ENCODE peak calls at places on chromosomes 12 and 14, in five cellular contexts. N is WERI-Rb-1; M is CD8-positive, alpha-beta T cell; E is endodermal cell; Z is stomach. P is an unnamed sample.

GRCh38 chr12:121214855-121215745 is 5.2 kb downstream of the P2RX4 start:
- DNase-seq in M (no peak), N (no peak), Z (peak; percentile 59), E (no peak), P (peak; percentile 28)

GRCh38 chr12:1797011-1797901 is 23.1 kb upstream of the LRTM2 start:
- DNase-seq in Z (peak; percentile 63), N (no peak), E (peak; percentile 68), M (no peak), P (peak; percentile 95)

GRCh38 chr14:52044791-52045522 is 23.9 kb downstream of the NID2 start:
- DNase-seq in Z (no peak), E (no peak), N (no peak), M (no peak), P (no peak)

GRCh38 chr14:32250681-32251080 is 47.6 kb upstream of the RNU6-8 start:
- DNase-seq in M (no peak), N (no peak), E (no peak), Z (no peak), P (no peak)

GRCh38 chr14:40354754-40355153 is 922.5 kb upstream of the FBXO33 start:
- DNase-seq in N (no peak), M (no peak), E (no peak), Z (no peak), P (no peak)

GRCh38 chr12:132506730-132507538 is 17.0 kb downstream of the FBRSL1 start:
- DNase-seq in Z (peak; percentile 76), M (peak; percentile 21), N (peak; percentile 96), E (peak; percentile 79), P (peak; percentile 93)

GRCh38 chr12:31326689-31327659 is 1.0 kb upstream of the SINHCAF start:
- DNase-seq in E (peak; percentile 50), Z (no peak), N (no peak), M (no peak), P (no peak)

GRCh38 chr12:102642199-102642598 is 161.8 kb upstream of the IGF1 start:
- DNase-seq in N (no peak), Z (no peak), E (no peak), M (no peak), P (no peak)

GRCh38 chr12:11016937-11017336 is 5.5 kb downstream of the TAS2R19 start:
- DNase-seq in E (no peak), N (no peak), M (no peak), Z (no peak), P (no peak)

GRCh38 chr14:59342108-59342507 is 123.1 kb downstream of the GPR135 start:
- DNase-seq in Z (no peak), M (no peak), N (no peak), E (no peak), P (no peak)

GRCh38 chr14:61470261-61470953 is 149.0 kb downstream of the PRKCH start:
- DNase-seq in M (no peak), E (peak; percentile 60), N (no peak), Z (no peak), P (no peak)

GRCh38 chr14:89445252-89445973 is 28.4 kb upstream of the FOXN3 start:
- DNase-seq in E (no peak), M (no peak), N (no peak), Z (no peak), P (no peak)

GRCh38 chr12:90167501-90167900 is 458.9 kb upstream of the ATP2B1 start:
- DNase-seq in E (no peak), N (no peak), M (no peak), Z (no peak), P (no peak)

GRCh38 chr14:61894452-61895077 is 132.3 kb downstream of the SNAPC1 start:
- DNase-seq in M (no peak), N (peak; percentile 74), Z (peak; percentile 65), E (peak; percentile 85), P (peak; percentile 81)

GRCh38 chr14:85471744-85472143 is 58.2 kb upstream of the FLRT2 start:
- DNase-seq in N (no peak), E (peak; percentile 43), Z (no peak), M (no peak), P (no peak)

GRCh38 chr14:101473045-101473729 is 88.1 kb upstream of the DIO3 start:
- DNase-seq in E (peak; percentile 32), M (no peak), Z (peak; percentile 22), N (no peak), P (peak; percentile 44)

GRCh38 chr12:72388322-72388721 is 116.2 kb downstream of the TRHDE start:
- DNase-seq in E (no peak), Z (no peak), N (no peak), M (no peak), P (no peak)

GRCh38 chr12:113537041-113537750 is 65.5 kb upstream of the LHX5 start:
- DNase-seq in M (no peak), E (no peak), N (no peak), Z (no peak), P (no peak)

GRCh38 chr14:61564623-61565091 is 130.7 kb upstream of the HIF1A start:
- DNase-seq in N (no peak), M (no peak), Z (no peak), E (no peak), P (no peak)

GRCh38 chr12:78431931-78432330 is 432.6 kb upstream of the SYT1 start:
- DNase-seq in M (no peak), E (no peak), Z (no peak), N (no peak), P (no peak)

GRCh38 chr14:93891756-93892504 is 35.2 kb upstream of the FAM181A start:
- DNase-seq in Z (no peak), E (peak; percentile 61), N (no peak), M (no peak), P (no peak)

GRCh38 chr12:4030938-4031702 is 157.9 kb upstream of the PARP11 start:
- DNase-seq in N (peak; percentile 64), M (peak; percentile 48), Z (peak; percentile 86), E (peak; percentile 99), P (peak; percentile 92)

GRCh38 chr12:40226652-40227051 is 1.9 kb downstream of the LRRK2 start:
- DNase-seq in M (no peak), Z (no peak), E (no peak), N (no peak), P (no peak)

GRCh38 chr12:114669501-114670256 is 14.3 kb downstream of the TBX3 start:
- DNase-seq in E (peak; percentile 75), N (no peak), Z (no peak), M (no peak), P (no peak)

GRCh38 chr12:47080725-47081502 is 1.2 kb upstream of the AMIGO2 start:
- DNase-seq in M (no peak), E (peak; percentile 72), N (no peak), Z (peak; percentile 50), P (peak; percentile 93)

GRCh38 chr12:62813031-62813829 is 121.7 kb downstream of the PPM1H start:
- DNase-seq in Z (peak; percentile 61), N (no peak), E (peak; percentile 86), M (no peak), P (peak; percentile 82)

GRCh38 chr12:131511391-131511802 is 199.5 kb upstream of the SFSWAP start:
- DNase-seq in M (no peak), N (no peak), E (peak; percentile 69), Z (no peak), P (no peak)

GRCh38 chr14:104086661-104087461 is 1.4 kb downstream of the ASPG start:
- DNase-seq in M (no peak), Z (peak; percentile 30), E (peak; percentile 52), N (no peak), P (no peak)

GRCh38 chr14:90087433-90087832 is 25.6 kb downstream of the KCNK13 start:
- DNase-seq in N (no peak), M (no peak), E (no peak), Z (no peak), P (no peak)

GRCh38 chr14:67513631-67514108 is 19.4 kb upstream of the PLEKHH1 start:
- DNase-seq in Z (no peak), E (no peak), M (no peak), N (no peak), P (no peak)

GRCh38 chr14:74596747-74597456 is 15.1 kb downstream of the LTBP2 start:
- DNase-seq in Z (no peak), N (no peak), M (no peak), E (no peak), P (no peak)

GRCh38 chr14:91946313-91947195 is 940 bp downstream of the FBLN5 start:
- DNase-seq in M (no peak), E (no peak), N (no peak), Z (no peak), P (no peak)

GRCh38 chr14:91940209-91940608 is 7.3 kb downstream of the FBLN5 start:
- DNase-seq in N (no peak), M (no peak), E (no peak), Z (no peak), P (no peak)

GRCh38 chr14:91942946-91943345 is 4.5 kb downstream of the FBLN5 start:
- DNase-seq in N (no peak), Z (no peak), E (no peak), M (no peak), P (no peak)

GRCh38 chr14:91945776-91946305 is 1.7 kb downstream of the FBLN5 start:
- DNase-seq in N (no peak), M (no peak), E (no peak), Z (no peak), P (no peak)

GRCh38 chr14:91942128-91942527 is 5.4 kb downstream of the FBLN5 start:
- DNase-seq in M (no peak), N (no peak), E (no peak), Z (no peak), P (no peak)
- H3K27ac ChIP-seq in M (no peak overlapping the region), N (no peak overlapping the region), E (no peak overlapping the region), Z (no peak overlapping the region), P (no peak overlapping the region)

GRCh38 chr12:54217774-54218221 is 29.0 kb upstream of the SMUG1 start:
- DNase-seq in M (no peak), E (peak; percentile 94), Z (peak; percentile 32), N (no peak), P (peak; percentile 84)
- TF ChIP-seq CTCF in M (no peak), E (no peak), Z (no peak), N (no peak), P (no peak)

GRCh38 chr14:95289323-95290010 is 30.2 kb downstream of the CLMN start:
- DNase-seq in M (no peak), N (no peak), Z (no peak), E (no peak), P (no peak)
- H3K9me3 ChIP-seq in M (no peaks in the 10 kb centered on the region), N (peaks cover 3% of the 10 kb centered on the region), Z (no peaks in the 10 kb centered on the region), E (peaks cover 7% of the 10 kb centered on the region), P (no peaks in the 10 kb centered on the region)

GRCh38 chr12:80040075-80040738 is 59.1 kb upstream of the OTOGL start:
- DNase-seq in Z (no peak), E (no peak), M (no peak), N (no peak), P (no peak)

GRCh38 chr12:80041071-80041470 is 58.3 kb upstream of the OTOGL start:
- DNase-seq in Z (no peak), N (peak; percentile 17), M (no peak), E (no peak), P (no peak)

GRCh38 chr12:80044694-80045046 is 54.7 kb upstream of the OTOGL start:
- DNase-seq in E (no peak), Z (no peak), N (no peak), M (no peak), P (no peak)

GRCh38 chr12:80038062-80038560 is 61.2 kb upstream of the OTOGL start:
- DNase-seq in E (no peak), M (no peak), N (no peak), Z (no peak), P (no peak)

DNA sequence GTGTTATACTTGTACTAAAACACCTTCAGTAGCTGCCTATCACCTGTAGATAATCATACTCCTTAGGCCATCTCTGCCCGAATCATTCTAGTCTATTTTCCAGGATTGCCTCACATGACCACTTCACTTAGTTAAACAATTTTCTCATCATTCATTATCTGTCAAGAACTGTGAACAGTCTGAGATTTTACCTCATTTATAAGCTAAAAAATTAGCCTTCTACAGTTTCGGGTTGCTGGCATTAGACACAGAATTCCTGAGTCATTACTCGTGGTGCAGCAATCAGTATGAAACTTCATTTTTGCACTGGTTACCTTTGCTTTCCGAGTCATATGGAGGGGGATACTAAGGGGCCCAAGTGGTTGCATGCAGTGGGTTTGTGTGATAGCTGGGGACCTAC is 57.6 kb upstream of the OTOGL start:
- DNase-seq in N (no peak), E (no peak), M (no peak), Z (no peak), P (no peak)
- H3K27ac ChIP-seq in N (no peak overlapping the region), E (no peak overlapping the region), M (no peak overlapping the region), Z (peak overlapping the region; percentile 22), P (no peak overlapping the region)

P was measured in spleen.